ENCODE peak calls at places on chromosomes 13 and 19, in four cellular contexts. Q, J, V and H are unnamed samples.

GRCh38 chr19:1725100-1726064 is 27.9 kb upstream of the ONECUT3 start:
- DNase-seq in J (peak), V (peak), Q (peak), H (no peak)

GRCh38 chr13:107367258-107367657 is 799.3 kb upstream of the ARGLU1 start:
- DNase-seq in Q (peak), V (no peak), J (no peak), H (no peak)

GRCh38 chr19:45476349-45476717 is 8.5 kb downstream of the FOSB start:
- DNase-seq in J (no peak), V (no peak), Q (peak), H (no peak)

GRCh38 chr13:53336441-53337160 is 308.0 kb downstream of the OLFM4 start:
- DNase-seq in J (no peak), V (no peak), Q (no peak), H (no peak)

GRCh38 chr13:79126706-79127105 is 279.3 kb downstream of the RBM26 start:
- DNase-seq in V (no peak), Q (no peak), J (no peak), H (no peak)

GRCh38 chr19:32018014-32018413 is 327.4 kb upstream of the ZNF507 start:
- DNase-seq in V (no peak), Q (no peak), J (peak), H (peak)

GRCh38 chr19:35124098-35125060 is 8.8 kb downstream of the FXYD3 start:
- DNase-seq in Q (peak), V (peak), J (peak), H (peak)

GRCh38 chr19:32676895-32677359 is 1.3 kb downstream of the RGS9BP start:
- DNase-seq in J (no peak), V (no peak), Q (no peak), H (no peak)

GRCh38 chr19:18292460-18292809 is 11.0 kb upstream of the JUND start:
- DNase-seq in J (no peak), Q (no peak), V (no peak), H (no peak)

GRCh38 chr19:17950310-17951150 is 16.4 kb upstream of the KCNN1 start:
- DNase-seq in J (no peak), Q (no peak), V (peak), H (no peak)

GRCh38 chr13:74771964-74772363 is 637.8 kb upstream of the KLF12 start:
- DNase-seq in Q (peak), J (peak), V (peak), H (peak)

GRCh38 chr13:60220072-60220471 is 56.3 kb upstream of the DIAPH3 start:
- DNase-seq in J (no peak), Q (no peak), V (no peak), H (no peak)

GRCh38 chr19:18349524-18350128 is 9.2 kb downstream of the PGPEP1 start:
- DNase-seq in V (peak), Q (peak), J (peak), H (peak)

GRCh38 chr19:13102666-13103584 is at the start of gene LYL1:
- DNase-seq in Q (peak), V (no peak), J (peak), H (no peak)

GRCh38 chr19:46297700-46298476 is 1.0 kb downstream of the HIF3A start:
- DNase-seq in Q (peak), V (no peak), J (no peak), H (no peak)

GRCh38 chr13:108915095-108915633 is 285.8 kb downstream of the MYO16 start:
- DNase-seq in Q (peak), J (peak), V (no peak), H (peak)